ENCODE peak calls at places on chromosomes 16 and 17, in seven cellular contexts. One of them, this sample, is unnamed.

GRCh38 chr17:31401456-31402254 is 10.2 kb downstream of the RAB11FIP4 start:
- DNase-seq in CD8-positive, alpha-beta T cell: no peak
- DNase-seq in fibroblast of lung: no peak
- DNase-seq in HL-60: no peak
- DNase-seq in AG09309: no peak
- DNase-seq in transverse colon: no peak
- DNase-seq in neural progenitor cell: no peak
- DNase-seq in this sample: no peak

GRCh38 chr17:2083613-2084128 is 28.8 kb downstream of the HIC1 start:
- DNase-seq in neural progenitor cell: no peak
- DNase-seq in AG09309: no peak
- DNase-seq in CD8-positive, alpha-beta T cell: no peak
- DNase-seq in HL-60: peak; percentile 86
- DNase-seq in fibroblast of lung: no peak
- DNase-seq in transverse colon: peak; percentile 44
- DNase-seq in this sample: no peak

GRCh38 chr17:81844327-81844851 is 9.5 kb upstream of the PPP1R27 start:
- DNase-seq in HL-60: peak; percentile 63
- DNase-seq in fibroblast of lung: no peak
- DNase-seq in AG09309: no peak
- DNase-seq in transverse colon: no peak
- DNase-seq in neural progenitor cell: no peak
- DNase-seq in CD8-positive, alpha-beta T cell: no peak
- DNase-seq in this sample: no peak

GRCh38 chr17:7328009-7328408 is 1.1 kb downstream of the NEURL4 start:
- DNase-seq in HL-60: no peak
- DNase-seq in neural progenitor cell: no peak
- DNase-seq in fibroblast of lung: no peak
- DNase-seq in AG09309: no peak
- DNase-seq in transverse colon: no peak
- DNase-seq in CD8-positive, alpha-beta T cell: no peak
- DNase-seq in this sample: no peak

GRCh38 chr17:72381597-72382397 is 261.0 kb downstream of the SOX9 start:
- DNase-seq in neural progenitor cell: peak; percentile 52
- DNase-seq in CD8-positive, alpha-beta T cell: no peak
- DNase-seq in HL-60: no peak
- DNase-seq in transverse colon: no peak
- DNase-seq in AG09309: no peak
- DNase-seq in fibroblast of lung: no peak
- DNase-seq in this sample: no peak

GRCh38 chr17:19799796-19800195 is 51.7 kb upstream of the ALDH3A1 start:
- DNase-seq in AG09309: no peak
- DNase-seq in HL-60: no peak
- DNase-seq in transverse colon: no peak
- DNase-seq in CD8-positive, alpha-beta T cell: no peak
- DNase-seq in neural progenitor cell: no peak
- DNase-seq in fibroblast of lung: no peak
- DNase-seq in this sample: no peak

GRCh38 chr16:56344518-56345405 is 80.6 kb downstream of the AMFR start:
- DNase-seq in CD8-positive, alpha-beta T cell: no peak
- DNase-seq in HL-60: no peak
- DNase-seq in fibroblast of lung: no peak
- DNase-seq in neural progenitor cell: no peak
- DNase-seq in AG09309: no peak
- DNase-seq in transverse colon: no peak
- DNase-seq in this sample: no peak

GRCh38 chr16:84751947-84752346 is 52.1 kb downstream of the USP10 start:
- DNase-seq in CD8-positive, alpha-beta T cell: no peak
- DNase-seq in HL-60: peak; percentile 61
- DNase-seq in neural progenitor cell: no peak
- DNase-seq in AG09309: peak; percentile 13
- DNase-seq in transverse colon: no peak
- DNase-seq in fibroblast of lung: no peak
- DNase-seq in this sample: no peak

GRCh38 chr17:31413871-31414589 is 22.6 kb downstream of the RAB11FIP4 start:
- DNase-seq in HL-60: no peak
- DNase-seq in AG09309: peak; percentile 40
- DNase-seq in transverse colon: no peak
- DNase-seq in neural progenitor cell: peak; percentile 90
- DNase-seq in CD8-positive, alpha-beta T cell: no peak
- DNase-seq in fibroblast of lung: peak; percentile 71
- DNase-seq in this sample: peak; percentile 21

GRCh38 chr16:85981826-85982562 is 83.0 kb downstream of the IRF8 start:
- DNase-seq in HL-60: no peak
- DNase-seq in AG09309: no peak
- DNase-seq in fibroblast of lung: no peak
- DNase-seq in neural progenitor cell: peak; percentile 34
- DNase-seq in CD8-positive, alpha-beta T cell: no peak
- DNase-seq in transverse colon: no peak
- DNase-seq in this sample: no peak
- TF ChIP-seq CTCF in HL-60: no peak
- TF ChIP-seq CTCF in AG09309: no peak
- TF ChIP-seq CTCF in fibroblast of lung: no peak
- TF ChIP-seq CTCF in neural progenitor cell: no peak
- TF ChIP-seq CTCF in CD8-positive, alpha-beta T cell: no peak
- TF ChIP-seq CTCF in transverse colon: no peak
- TF ChIP-seq CTCF in this sample: no peak

DNA sequence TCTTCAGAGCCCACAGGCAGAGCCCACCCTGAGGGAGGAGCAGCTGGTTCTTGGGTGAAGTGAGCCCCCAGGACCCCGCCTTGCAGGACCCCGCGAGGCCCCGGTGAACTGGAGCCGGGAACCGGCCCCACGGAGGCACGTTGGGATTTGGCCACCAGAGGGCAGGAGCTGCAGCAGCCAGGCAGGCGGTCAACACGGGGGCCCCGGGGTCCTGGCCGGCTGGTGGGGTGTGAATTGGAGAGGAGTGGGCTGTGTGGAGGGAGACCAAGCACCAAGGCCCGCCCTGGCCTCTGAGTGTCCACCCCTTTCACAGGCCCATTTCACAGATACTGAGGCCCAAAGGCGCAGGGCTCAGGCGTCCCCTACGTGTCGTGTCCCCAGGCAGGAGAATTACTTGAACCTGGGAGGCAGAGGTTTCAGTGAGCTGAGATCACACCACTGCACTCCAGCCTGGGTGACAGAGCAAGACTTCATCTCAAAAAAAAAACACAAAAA is 2.2 kb downstream of the DPEP1 start:
- DNase-seq in HL-60: no peak
- DNase-seq in AG09309: no peak
- DNase-seq in fibroblast of lung: no peak
- DNase-seq in transverse colon: peak; percentile 30
- DNase-seq in CD8-positive, alpha-beta T cell: no peak
- DNase-seq in neural progenitor cell: peak; percentile 67
- DNase-seq in this sample: no peak
- H3K4me3 ChIP-seq in HL-60: no peak overlapping the region
- H3K4me3 ChIP-seq in AG09309: no peak overlapping the region
- H3K4me3 ChIP-seq in fibroblast of lung: no peak overlapping the region
- H3K4me3 ChIP-seq in transverse colon: no peak overlapping the region
- H3K4me3 ChIP-seq in CD8-positive, alpha-beta T cell: no peak overlapping the region
- H3K4me3 ChIP-seq in neural progenitor cell: no peak overlapping the region
- H3K4me3 ChIP-seq in this sample: no peak overlapping the region

DNA sequence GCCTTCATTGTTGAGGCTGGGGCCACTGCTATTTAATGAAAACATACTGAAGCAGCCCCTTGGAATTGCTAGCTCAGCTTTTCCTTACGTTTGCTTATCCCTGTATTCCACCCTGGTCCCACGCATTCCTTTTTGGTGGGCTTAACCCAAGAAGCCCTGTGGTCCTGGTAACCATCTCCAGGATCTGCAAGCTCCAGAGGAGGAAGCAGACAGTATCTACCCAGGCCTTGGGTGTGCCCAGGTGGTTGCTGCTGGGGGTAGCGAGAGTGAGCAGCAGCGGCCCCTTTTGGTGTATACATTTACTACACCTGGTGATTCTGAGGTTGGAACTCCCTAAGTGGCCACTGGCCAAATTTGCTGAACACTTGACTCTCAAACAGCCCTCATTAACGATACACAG is 97.7 kb downstream of the CBLN1 start:
- DNase-seq in neural progenitor cell: peak; percentile 68
- DNase-seq in CD8-positive, alpha-beta T cell: no peak
- DNase-seq in HL-60: no peak
- DNase-seq in transverse colon: peak; percentile 73
- DNase-seq in fibroblast of lung: no peak
- DNase-seq in AG09309: no peak
- DNase-seq in this sample: peak; percentile 0
- TF ChIP-seq CTCF in neural progenitor cell: peak; percentile 72
- TF ChIP-seq CTCF in CD8-positive, alpha-beta T cell: no peak
- TF ChIP-seq CTCF in HL-60: no peak
- TF ChIP-seq CTCF in transverse colon: peak; percentile 64
- TF ChIP-seq CTCF in fibroblast of lung: no peak
- TF ChIP-seq CTCF in AG09309: no peak
- TF ChIP-seq CTCF in this sample: peak; percentile 36

GRCh38 chr16:27547851-27548250 is 1.9 kb downstream of the GTF3C1 start:
- DNase-seq in HL-60: no peak
- DNase-seq in neural progenitor cell: no peak
- DNase-seq in CD8-positive, alpha-beta T cell: no peak
- DNase-seq in fibroblast of lung: no peak
- DNase-seq in AG09309: no peak
- DNase-seq in transverse colon: no peak
- DNase-seq in this sample: no peak

GRCh38 chr16:27549607-27549856 is 181 bp downstream of the GTF3C1 start:
- DNase-seq in CD8-positive, alpha-beta T cell: no peak
- DNase-seq in fibroblast of lung: no peak
- DNase-seq in AG09309: no peak
- DNase-seq in transverse colon: no peak
- DNase-seq in neural progenitor cell: no peak
- DNase-seq in HL-60: no peak
- DNase-seq in this sample: no peak

GRCh38 chr16:27551046-27551445 is 1.1 kb downstream of the KATNIP start:
- DNase-seq in HL-60: no peak
- DNase-seq in neural progenitor cell: no peak
- DNase-seq in CD8-positive, alpha-beta T cell: no peak
- DNase-seq in fibroblast of lung: peak; percentile 17
- DNase-seq in AG09309: no peak
- DNase-seq in transverse colon: no peak
- DNase-seq in this sample: no peak

GRCh38 chr16:27550582-27550920 is 607 bp downstream of the KATNIP start:
- DNase-seq in CD8-positive, alpha-beta T cell: no peak
- DNase-seq in HL-60: peak; percentile 24
- DNase-seq in fibroblast of lung: no peak
- DNase-seq in AG09309: no peak
- DNase-seq in transverse colon: no peak
- DNase-seq in neural progenitor cell: no peak
- DNase-seq in this sample: no peak

GRCh38 chr16:27549857-27550581 is at the start of the genes GTF3C1 and KATNIP:
- DNase-seq in AG09309: peak; percentile 90
- DNase-seq in CD8-positive, alpha-beta T cell: peak; percentile 100
- DNase-seq in fibroblast of lung: peak; percentile 96
- DNase-seq in HL-60: peak; percentile 96
- DNase-seq in transverse colon: peak; percentile 100
- DNase-seq in neural progenitor cell: peak; percentile 100
- DNase-seq in this sample: peak; percentile 88
- H3K4me3 ChIP-seq in AG09309: peak within 1 kb of the TSS; percentile 89
- H3K4me3 ChIP-seq in CD8-positive, alpha-beta T cell: peak within 1 kb of the TSS; percentile 97
- H3K4me3 ChIP-seq in fibroblast of lung: peak within 1 kb of the TSS; percentile 68
- H3K4me3 ChIP-seq in HL-60: peak within 1 kb of the TSS; percentile 96
- H3K4me3 ChIP-seq in transverse colon: peak within 1 kb of the TSS; percentile 85
- H3K4me3 ChIP-seq in neural progenitor cell: peak within 1 kb of the TSS; percentile 84
- H3K4me3 ChIP-seq in this sample: peak within 1 kb of the TSS; percentile 83

This sample was measured in HFF-Myc.